ENCODE peak calls at places on chromosomes 7 and 10, in four cellular contexts. One of them, this sample, is unnamed.

GRCh38 chr7:74206589-74207120 is 3.2 kb upstream of the LAT2 start:
- DNase-seq in sigmoid colon: peak
- DNase-seq in ovary: peak
- DNase-seq in IMR-90: peak
- DNase-seq in this sample: peak

GRCh38 chr10:87829986-87830732 is 12.1 kb upstream of the ATAD1 start:
- DNase-seq in sigmoid colon: no peak
- DNase-seq in ovary: no peak
- DNase-seq in IMR-90: no peak
- DNase-seq in this sample: no peak

GRCh38 chr10:124869941-124870340 is 68.3 kb downstream of the ABRAXAS2 start:
- DNase-seq in sigmoid colon: no peak
- DNase-seq in ovary: no peak
- DNase-seq in IMR-90: no peak
- DNase-seq in this sample: no peak

GRCh38 chr10:70162892-70163201 is 7.5 kb downstream of the SAR1A start:
- DNase-seq in sigmoid colon: no peak
- DNase-seq in ovary: no peak
- DNase-seq in IMR-90: no peak
- DNase-seq in this sample: no peak

GRCh38 chr10:132962623-132963429 is 20.5 kb upstream of the CFAP46 start:
- DNase-seq in sigmoid colon: no peak
- DNase-seq in ovary: no peak
- DNase-seq in IMR-90: peak
- DNase-seq in this sample: no peak

GRCh38 chr10:8752146-8752843 is 697.8 kb downstream of the GATA3 start:
- DNase-seq in sigmoid colon: no peak
- DNase-seq in ovary: no peak
- DNase-seq in IMR-90: no peak
- DNase-seq in this sample: no peak

GRCh38 chr10:131911451-131911850 is 10.6 kb downstream of the PPP2R2D start:
- DNase-seq in sigmoid colon: peak
- DNase-seq in ovary: peak
- DNase-seq in IMR-90: no peak
- DNase-seq in this sample: no peak

GRCh38 chr10:46552526-46553237 is 3.8 kb downstream of the GPRIN2 start:
- DNase-seq in sigmoid colon: peak
- DNase-seq in ovary: peak
- DNase-seq in IMR-90: no peak
- DNase-seq in this sample: peak

GRCh38 chr10:33125522-33125921 is 167.5 kb upstream of the ITGB1 start:
- DNase-seq in sigmoid colon: no peak
- DNase-seq in ovary: no peak
- DNase-seq in IMR-90: no peak
- DNase-seq in this sample: no peak

GRCh38 chr7:29063872-29064271 is 82.5 kb downstream of the CPVL start:
- DNase-seq in sigmoid colon: no peak
- DNase-seq in ovary: no peak
- DNase-seq in IMR-90: no peak
- DNase-seq in this sample: no peak

GRCh38 chr7:78081344-78081743 is 282.8 kb downstream of the PHTF2 start:
- DNase-seq in sigmoid colon: no peak
- DNase-seq in ovary: no peak
- DNase-seq in IMR-90: no peak
- DNase-seq in this sample: no peak

GRCh38 chr7:89987665-89988064 is 166.6 kb upstream of the STEAP1 start:
- DNase-seq in sigmoid colon: no peak
- DNase-seq in ovary: no peak
- DNase-seq in IMR-90: no peak
- DNase-seq in this sample: no peak

GRCh38 chr7:153193144-153193595 is 433.6 kb downstream of the ACTR3B start:
- DNase-seq in sigmoid colon: peak
- DNase-seq in ovary: peak
- DNase-seq in IMR-90: no peak
- DNase-seq in this sample: no peak

GRCh38 chr7:143263266-143264195 is at the start of gene GSTK1:
- DNase-seq in sigmoid colon: peak
- DNase-seq in ovary: peak
- DNase-seq in IMR-90: peak
- DNase-seq in this sample: peak

GRCh38 chr10:491667-492424 is 197.6 kb downstream of the DIP2C start:
- DNase-seq in sigmoid colon: peak
- DNase-seq in ovary: no peak
- DNase-seq in IMR-90: no peak
- DNase-seq in this sample: no peak

GRCh38 chr7:97012293-97013005 is 7.1 kb downstream of the DLX6 start:
- DNase-seq in sigmoid colon: no peak
- DNase-seq in ovary: no peak
- DNase-seq in IMR-90: no peak
- DNase-seq in this sample: no peak

GRCh38 chr7:87416682-87417587 is 58.5 kb downstream of the ABCB4 start:
- DNase-seq in sigmoid colon: no peak
- DNase-seq in ovary: peak
- DNase-seq in IMR-90: peak
- DNase-seq in this sample: peak

GRCh38 chr7:137316643-137317042 is 26.9 kb downstream of the PTN start:
- DNase-seq in sigmoid colon: no peak
- DNase-seq in ovary: no peak
- DNase-seq in IMR-90: no peak
- DNase-seq in this sample: no peak

GRCh38 chr7:77714195-77714594 is 17.9 kb downstream of the RSBN1L start:
- DNase-seq in sigmoid colon: no peak
- DNase-seq in ovary: no peak
- DNase-seq in IMR-90: no peak
- DNase-seq in this sample: no peak

GRCh38 chr7:36291387-36292316 is 98.0 kb upstream of the ANLN start:
- DNase-seq in sigmoid colon: peak
- DNase-seq in ovary: peak
- DNase-seq in IMR-90: peak
- DNase-seq in this sample: peak

GRCh38 chr10:91536101-91536500 is 96.8 kb downstream of the PPP1R3C start:
- DNase-seq in sigmoid colon: peak
- DNase-seq in ovary: peak
- DNase-seq in IMR-90: peak
- DNase-seq in this sample: no peak

GRCh38 chr7:2811476-2812118 is 32.5 kb downstream of the GNA12 start:
- DNase-seq in sigmoid colon: peak
- DNase-seq in ovary: peak
- DNase-seq in IMR-90: no peak
- DNase-seq in this sample: no peak

GRCh38 chr10:102068216-102068615 is 3.1 kb downstream of the HPS6 start:
- DNase-seq in sigmoid colon: peak
- DNase-seq in ovary: peak
- DNase-seq in IMR-90: no peak
- DNase-seq in this sample: peak

GRCh38 chr10:191703-192518 is 56.7 kb downstream of the ZMYND11 start:
- DNase-seq in sigmoid colon: no peak
- DNase-seq in ovary: no peak
- DNase-seq in IMR-90: peak
- DNase-seq in this sample: no peak

GRCh38 chr7:47757946-47758371 is 176.0 kb upstream of the TNS3 start:
- DNase-seq in sigmoid colon: no peak
- DNase-seq in ovary: peak
- DNase-seq in IMR-90: peak
- DNase-seq in this sample: peak

GRCh38 chr7:132436121-132436520 is 140.1 kb downstream of the PLXNA4 start:
- DNase-seq in sigmoid colon: no peak
- DNase-seq in ovary: no peak
- DNase-seq in IMR-90: no peak
- DNase-seq in this sample: no peak

GRCh38 chr7:151122794-151123484 is 36.7 kb downstream of the AGAP3 start:
- DNase-seq in sigmoid colon: no peak
- DNase-seq in ovary: no peak
- DNase-seq in IMR-90: no peak
- DNase-seq in this sample: no peak

GRCh38 chr10:59382831-59383295 is 20.5 kb upstream of the FAM13C start:
- DNase-seq in sigmoid colon: no peak
- DNase-seq in ovary: no peak
- DNase-seq in IMR-90: peak
- DNase-seq in this sample: no peak

GRCh38 chr7:70693690-70694356 is 438.1 kb upstream of the GALNT17 start:
- DNase-seq in sigmoid colon: peak
- DNase-seq in ovary: peak
- DNase-seq in IMR-90: peak
- DNase-seq in this sample: peak

GRCh38 chr10:11539191-11539868 is 72.1 kb downstream of the USP6NL start:
- DNase-seq in sigmoid colon: no peak
- DNase-seq in ovary: no peak
- DNase-seq in IMR-90: peak
- DNase-seq in this sample: no peak

GRCh38 chr10:115977855-115978254 is 295.2 kb downstream of the GFRA1 start:
- DNase-seq in sigmoid colon: peak
- DNase-seq in ovary: no peak
- DNase-seq in IMR-90: no peak
- DNase-seq in this sample: no peak

GRCh38 chr10:44752451-44753441 is 158.4 kb upstream of the TMEM72 start:
- DNase-seq in sigmoid colon: no peak
- DNase-seq in ovary: no peak
- DNase-seq in IMR-90: peak
- DNase-seq in this sample: no peak

GRCh38 chr10:93600861-93601773 is at the start of gene RBP4:
- DNase-seq in sigmoid colon: no peak
- DNase-seq in ovary: peak
- DNase-seq in IMR-90: peak
- DNase-seq in this sample: no peak

GRCh38 chr7:116524609-116525297 is at the start of gene CAV1:
- DNase-seq in sigmoid colon: peak
- DNase-seq in ovary: peak
- DNase-seq in IMR-90: peak
- DNase-seq in this sample: peak

GRCh38 chr7:137606061-137606674 is 240.6 kb downstream of the DGKI start:
- DNase-seq in sigmoid colon: no peak
- DNase-seq in ovary: no peak
- DNase-seq in IMR-90: peak
- DNase-seq in this sample: no peak

GRCh38 chr10:64350665-64351064 is 829.5 kb downstream of the REEP3 start:
- DNase-seq in sigmoid colon: no peak
- DNase-seq in ovary: no peak
- DNase-seq in IMR-90: no peak
- DNase-seq in this sample: no peak

DNA sequence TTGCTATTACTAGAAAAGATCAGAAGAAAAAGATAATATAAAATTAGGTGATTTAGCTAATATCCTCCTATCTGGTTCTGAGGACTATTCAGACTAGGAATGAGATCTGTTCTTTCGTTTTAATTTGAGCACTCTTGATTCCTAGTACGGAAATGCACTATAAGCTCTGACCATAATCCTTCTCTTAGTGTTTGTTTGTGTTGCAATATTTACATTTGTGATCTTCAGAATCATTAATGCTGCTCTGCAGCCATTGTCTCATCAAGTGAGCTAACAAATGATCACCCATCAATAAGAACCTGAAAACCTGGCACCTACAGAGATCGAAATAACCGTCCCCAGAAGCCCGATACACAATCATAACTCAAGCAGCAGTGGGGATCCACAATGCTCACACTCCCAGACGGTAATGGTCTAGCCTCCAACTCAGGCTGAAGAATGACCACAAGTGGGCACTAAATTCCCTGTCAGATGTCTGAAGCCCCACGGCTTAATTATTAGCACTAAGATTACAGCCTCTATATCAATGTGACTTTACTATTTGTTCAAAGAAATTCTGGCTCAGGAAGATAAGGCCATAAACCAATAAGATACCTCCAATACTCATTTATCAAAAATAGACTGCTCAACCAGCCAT is 156.0 kb upstream of the NFE2L3 start:
- DNase-seq in sigmoid colon: no peak
- DNase-seq in ovary: no peak
- DNase-seq in IMR-90: no peak
- DNase-seq in this sample: no peak
- TF ChIP-seq CTCF in sigmoid colon: no peak
- TF ChIP-seq CTCF in ovary: no peak
- TF ChIP-seq CTCF in IMR-90: no peak
- TF ChIP-seq CTCF in this sample: no peak

DNA sequence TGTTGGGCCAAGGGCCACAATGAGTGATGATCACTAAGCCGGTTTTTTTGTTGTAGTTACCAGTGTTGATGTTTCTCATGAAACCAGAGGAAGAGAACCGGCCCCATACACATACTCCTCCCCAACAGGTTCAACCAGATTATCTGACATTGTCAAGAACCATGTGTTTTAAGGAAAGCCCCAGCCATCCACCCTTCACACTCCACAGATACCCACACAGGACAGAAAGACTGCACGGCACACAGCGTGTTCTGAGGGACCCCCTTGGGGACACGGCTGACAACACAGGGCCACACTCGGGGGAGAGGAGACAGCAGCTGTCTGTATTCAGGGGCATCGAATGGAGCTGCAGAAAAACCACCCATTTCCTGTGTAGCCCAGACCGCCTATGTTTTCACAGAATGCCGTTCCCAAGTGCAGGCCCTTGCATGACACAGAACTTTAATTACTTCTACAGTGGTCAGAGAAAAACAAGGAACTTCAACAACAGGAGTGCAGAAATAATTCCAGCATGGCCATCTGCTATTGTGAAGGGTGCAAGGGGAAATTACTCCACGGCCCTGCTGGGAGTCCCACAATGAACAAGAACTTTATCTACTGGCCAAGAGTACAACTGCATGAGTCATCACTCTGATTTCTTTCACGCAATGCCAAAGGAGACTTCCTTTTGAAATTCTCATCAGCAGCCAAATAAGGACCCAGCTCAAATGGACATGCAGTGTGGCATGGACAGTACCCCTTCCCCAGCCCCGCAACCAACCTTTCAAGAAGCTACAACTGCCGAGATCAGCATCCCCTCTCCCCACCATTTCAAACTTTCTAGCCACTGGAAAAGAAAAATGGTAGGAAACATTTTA is 2.3 kb downstream of the KLF6 start:
- DNase-seq in sigmoid colon: peak
- DNase-seq in ovary: peak
- DNase-seq in IMR-90: peak
- DNase-seq in this sample: peak
- TF ChIP-seq POLR2A in sigmoid colon: peak
- TF ChIP-seq POLR2A in ovary: no peak
- TF ChIP-seq POLR2A in IMR-90: peak
- TF ChIP-seq POLR2A in this sample: no peak

GRCh38 chr10:78524342-78524741 is 490.7 kb downstream of the RPS24 start:
- DNase-seq in sigmoid colon: no peak
- DNase-seq in ovary: no peak
- DNase-seq in IMR-90: no peak
- DNase-seq in this sample: no peak

GRCh38 chr10:78523453-78523852 is 489.8 kb downstream of the RPS24 start:
- DNase-seq in sigmoid colon: no peak
- DNase-seq in ovary: no peak
- DNase-seq in IMR-90: no peak
- DNase-seq in this sample: no peak

GRCh38 chr10:78524941-78525340 is 491.3 kb downstream of the RPS24 start:
- DNase-seq in sigmoid colon: no peak
- DNase-seq in ovary: no peak
- DNase-seq in IMR-90: no peak
- DNase-seq in this sample: no peak

GRCh38 chr10:78518224-78518623 is 484.6 kb downstream of the RPS24 start:
- DNase-seq in sigmoid colon: no peak
- DNase-seq in ovary: no peak
- DNase-seq in IMR-90: no peak
- DNase-seq in this sample: no peak

GRCh38 chr10:78520737-78521430 is 487.2 kb downstream of the RPS24 start:
- DNase-seq in sigmoid colon: no peak
- DNase-seq in ovary: no peak
- DNase-seq in IMR-90: peak
- DNase-seq in this sample: no peak
- H3K4me3 ChIP-seq in sigmoid colon: no peak
- H3K4me3 ChIP-seq in ovary: no peak
- H3K4me3 ChIP-seq in IMR-90: no peak
- H3K4me3 ChIP-seq in this sample: no peak

GRCh38 chr10:114427124-114427852 is 23.0 kb upstream of the AFAP1L2 start:
- DNase-seq in sigmoid colon: no peak
- DNase-seq in ovary: no peak
- DNase-seq in IMR-90: no peak
- DNase-seq in this sample: no peak
- TF ChIP-seq CTCF in sigmoid colon: no peak
- TF ChIP-seq CTCF in ovary: peak
- TF ChIP-seq CTCF in IMR-90: no peak
- TF ChIP-seq CTCF in this sample: no peak